ENCODE peak calls at places on chromosomes 1 and 21, in five cellular contexts. G is effector CD4-positive, alpha-beta T cell; V is colonic mucosa; D is activated T-helper 1 cell treated with anti-CD3 and anti-CD28 coated beads, Interleukin-12 subunit alpha, Interleukin-12 subunit beta, Interleukin-2, Interleukin-4 antibody, amounts not matched to agents 30 ng/mL and 10 ng/mL and 1 ng/mL, durations not matched to agents 14 hours and 24 hours and 36 hours; H is T-cell. B is an unnamed sample.

GRCh38 chr1:108708726-108709660 is 3.7 kb upstream of the FNDC7 start:
- DNase-seq in G (peak), V (peak), D (peak), H (peak), B (peak)

GRCh38 chr1:219871427-219872057 is 56.8 kb downstream of the SLC30A10 start:
- DNase-seq in G (no peak), V (no peak), D (no peak), H (no peak), B (no peak)

GRCh38 chr21:31752967-31753366 is 21.0 kb upstream of the SCAF4 start:
- DNase-seq in G (no peak), V (no peak), D (no peak), H (no peak), B (peak)

GRCh38 chr1:39758556-39759435 is 12.4 kb downstream of the OXCT2 start:
- DNase-seq in G (no peak), V (no peak), D (no peak), H (no peak), B (no peak)

GRCh38 chr1:31154000-31154631 is 85.6 kb downstream of the NKAIN1 start:
- DNase-seq in G (no peak), V (no peak), D (no peak), H (no peak), B (peak)

GRCh38 chr1:76668046-76668445 is 199.2 kb upstream of the ST6GALNAC5 start:
- DNase-seq in G (no peak), V (no peak), D (no peak), H (no peak), B (no peak)

GRCh38 chr1:30749691-30750583 is 7.6 kb downstream of the LAPTM5 start:
- DNase-seq in G (peak), V (no peak), D (peak), H (peak), B (no peak)

GRCh38 chr1:228008391-228009115 is 1.8 kb downstream of the WNT3A start:
- DNase-seq in G (no peak), V (no peak), D (no peak), H (no peak), B (no peak)

GRCh38 chr1:221824909-221825308 is 83.0 kb upstream of the DUSP10 start:
- DNase-seq in G (no peak), V (no peak), D (no peak), H (no peak), B (no peak)

GRCh38 chr1:165697881-165698842 is at the start of gene ALDH9A1:
- DNase-seq in G (peak), V (peak), D (peak), H (peak), B (peak)

GRCh38 chr1:115929846-115930245 is 46.5 kb upstream of the SLC22A15 start:
- DNase-seq in G (no peak), V (no peak), D (no peak), H (no peak), B (peak)

GRCh38 chr1:100683448-100684349 is 35.8 kb upstream of the VCAM1 start:
- DNase-seq in G (no peak), V (no peak), D (no peak), H (no peak), B (no peak)

GRCh38 chr1:236673284-236673919 is 12.9 kb upstream of the ACTN2 start:
- DNase-seq in G (no peak), V (no peak), D (no peak), H (no peak), B (peak)

B was measured in fibroblast of mammary gland.